ENCODE peak calls at places on chromosomes 3 and 15, in six cellular contexts. A is stimulated activated CD8-positive, alpha-beta memory T cell treated with anti-CD3 and anti-CD28 coated beads, Interleukin-12 subunit alpha, Interleukin-12 subunit beta, amount 100 ng/mL, for 1 hour; Z is neuronal stem cell; O is NCI-H446; D is AG08396; E is glomerular endothelial cell. X is an unnamed sample.

GRCh38 chr15:76293361-76293760 is 17.9 kb downstream of the ETFA start:
- DNase-seq in O (no peak), A (no peak), E (no peak), D (no peak), Z (no peak), X (no peak)

GRCh38 chr15:64334530-64334929 is 21.4 kb downstream of the CSNK1G1 start:
- DNase-seq in D (no peak), Z (no peak), A (peak), O (no peak), E (no peak), X (no peak)

GRCh38 chr15:90597477-90598052 is 67.8 kb downstream of the CRTC3 start:
- DNase-seq in A (no peak), Z (no peak), E (no peak), D (no peak), O (no peak), X (no peak)

GRCh38 chr3:39905788-39906187 is 96.4 kb downstream of the MYRIP start:
- DNase-seq in E (no peak), O (no peak), D (no peak), Z (no peak), A (no peak), X (no peak)

GRCh38 chr3:107487490-107487889 is 35.3 kb upstream of the BBX start:
- DNase-seq in O (no peak), A (no peak), E (no peak), Z (no peak), D (no peak), X (no peak)

GRCh38 chr3:196650740-196651311 is 11.3 kb downstream of the NRROS start:
- DNase-seq in A (no peak), O (peak), D (peak), Z (no peak), E (peak), X (no peak)

GRCh38 chr15:45162771-45163507 is 24.8 kb downstream of the SHF start:
- DNase-seq in D (peak), O (peak), A (peak), E (peak), Z (peak), X (peak)

GRCh38 chr3:111040959-111041358 is 30.7 kb upstream of the NECTIN3 start:
- DNase-seq in Z (no peak), O (no peak), A (no peak), D (no peak), E (no peak), X (no peak)

GRCh38 chr15:69060744-69061143 is 46.2 kb downstream of the NOX5 start:
- DNase-seq in A (peak), D (no peak), E (no peak), Z (no peak), O (no peak), X (no peak)

GRCh38 chr3:41144631-41145030 is 54.7 kb upstream of the CTNNB1 start:
- DNase-seq in Z (no peak), D (no peak), A (no peak), E (no peak), O (peak), X (no peak)

GRCh38 chr15:64455951-64456350 is 4.4 kb upstream of the ZNF609 start:
- DNase-seq in O (no peak), E (no peak), D (no peak), A (no peak), Z (no peak), X (peak)

GRCh38 chr15:96051598-96051997 is 278.9 kb upstream of the NR2F2 start:
- DNase-seq in A (no peak), Z (no peak), D (no peak), O (no peak), E (no peak), X (no peak)

GRCh38 chr3:163587342-163587741 is 1491.0 kb downstream of the SI start:
- DNase-seq in D (no peak), Z (no peak), O (no peak), E (no peak), A (no peak), X (no peak)

GRCh38 chr15:70480196-70480856 is 283.0 kb downstream of the UACA start:
- DNase-seq in E (no peak), Z (no peak), A (peak), O (no peak), D (no peak), X (no peak)

GRCh38 chr15:100495861-100496260 is 32.9 kb downstream of the CERS3 start:
- DNase-seq in D (no peak), O (no peak), A (no peak), Z (no peak), E (no peak), X (no peak)

GRCh38 chr3:63047068-63047467 is 171.9 kb upstream of the CADPS start:
- DNase-seq in E (no peak), A (no peak), O (no peak), D (no peak), Z (no peak), X (peak)

GRCh38 chr3:111151438-111151837 is 79.8 kb downstream of the NECTIN3 start:
- DNase-seq in D (peak), E (no peak), O (no peak), Z (no peak), A (no peak), X (no peak)

GRCh38 chr3:17505856-17506255 is 236.6 kb downstream of the TBC1D5 start:
- DNase-seq in Z (no peak), A (no peak), D (peak), E (peak), O (no peak), X (no peak)

GRCh38 chr3:11060500-11061251 is 68.1 kb downstream of the SLC6A1 start:
- DNase-seq in D (peak), E (no peak), Z (peak), O (peak), A (peak), X (peak)

GRCh38 chr3:15287565-15288330 is 44.6 kb downstream of the SH3BP5 start:
- DNase-seq in E (no peak), O (no peak), Z (no peak), A (no peak), D (peak), X (no peak)

GRCh38 chr3:55802816-55803215 is 315.7 kb upstream of the WNT5A start:
- DNase-seq in A (no peak), Z (no peak), O (no peak), E (no peak), D (no peak), X (no peak)

GRCh38 chr3:106114848-106115247 is 246.0 kb upstream of the CBLB start:
- DNase-seq in O (no peak), A (no peak), Z (no peak), D (no peak), E (no peak), X (no peak)

X was measured in NAMALWA.